ENCODE peak calls at places on chromosomes 16 and 17, in seven cellular contexts. T is lower leg skin; F is astrocyte of the spinal cord; I is stimulated activated CD4-positive, alpha-beta T cell treated with anti-CD3 and anti-CD28 coated beads, Interleukin-12 subunit alpha, Interleukin-12 subunit beta, amount 100 ng/mL, for 4 hours; A is epithelial cell of prostate; V is stomach; D is memory B cell. H is an unnamed sample.

GRCh38 chr17:48625502-48626201 is 506 bp downstream of the HOXB9 start:
- DNase-seq in T (no peak), F (no peak), I (peak; percentile 50), A (no peak), V (peak; percentile 46), D (no peak), H (no peak)

GRCh38 chr17:72407336-72408121 is 286.7 kb downstream of the SOX9 start:
- DNase-seq in T (no peak), F (peak; percentile 98), I (no peak), A (peak; percentile 54), V (peak; percentile 81), D (no peak), H (peak; percentile 53)

GRCh38 chr17:2926019-2926650 is 129.9 kb downstream of the RAP1GAP2 start:
- DNase-seq in T (no peak), F (no peak), I (no peak), A (peak; percentile 84), V (no peak), D (no peak), H (no peak)

GRCh38 chr17:77455878-77456234 is 315.1 kb downstream of the SEC14L1 start:
- DNase-seq in T (no peak), F (no peak), I (no peak), A (no peak), V (no peak), D (no peak), H (no peak)

GRCh38 chr16:2942045-2942444 is 22.0 kb upstream of the KREMEN2 start:
- DNase-seq in T (no peak), F (no peak), I (no peak), A (no peak), V (no peak), D (no peak), H (no peak)

GRCh38 chr17:27379863-27380533 is 76.2 kb upstream of the KSR1 start:
- DNase-seq in T (peak; percentile 88), F (peak; percentile 64), I (no peak), A (no peak), V (peak; percentile 72), D (no peak), H (peak; percentile 74)

GRCh38 chr17:78358538-78359215 is 1.2 kb downstream of the SOCS3 start:
- DNase-seq in T (no peak), F (peak; percentile 61), I (no peak), A (no peak), V (peak; percentile 48), D (no peak), H (no peak)

GRCh38 chr17:73325527-73325842 is 13.7 kb upstream of the CDC42EP4 start:
- DNase-seq in T (no peak), F (no peak), I (no peak), A (no peak), V (no peak), D (no peak), H (no peak)

GRCh38 chr17:13601776-13602551 is at the start of gene HS3ST3A1:
- DNase-seq in T (no peak), F (peak; percentile 93), I (no peak), A (no peak), V (no peak), D (no peak), H (no peak)

GRCh38 chr17:79842656-79843474 is 3.6 kb upstream of the CBX4 start:
- DNase-seq in T (no peak), F (no peak), I (no peak), A (no peak), V (no peak), D (no peak), H (no peak)

GRCh38 chr16:28821874-28822519 is 802 bp upstream of the ATXN2L start:
- DNase-seq in T (no peak), F (no peak), I (no peak), A (no peak), V (no peak), D (no peak), H (no peak)

GRCh38 chr16:56339431-56340195 is 85.7 kb downstream of the AMFR start:
- DNase-seq in T (no peak), F (no peak), I (no peak), A (no peak), V (no peak), D (no peak), H (no peak)

GRCh38 chr17:8426094-8426720 is 9.5 kb upstream of the NDEL1 start:
- DNase-seq in T (no peak), F (no peak), I (no peak), A (no peak), V (no peak), D (no peak), H (no peak)

GRCh38 chr16:83935858-83936255 is 17.2 kb upstream of the OSGIN1 start:
- DNase-seq in T (no peak), F (no peak), I (no peak), A (no peak), V (no peak), D (no peak), H (no peak)

GRCh38 chr16:23052908-23053580 is 96.2 kb downstream of the USP31 start:
- DNase-seq in T (no peak), F (no peak), I (no peak), A (no peak), V (no peak), D (no peak), H (peak; percentile 18)

GRCh38 chr17:68777856-68778694 is 176.9 kb upstream of the FAM20A start:
- DNase-seq in T (no peak), F (no peak), I (no peak), A (no peak), V (peak; percentile 48), D (no peak), H (no peak)

GRCh38 chr16:9500872-9501271 is 409.4 kb downstream of the HAPSTR1 start:
- DNase-seq in T (no peak), F (no peak), I (no peak), A (no peak), V (no peak), D (no peak), H (no peak)

GRCh38 chr16:80746231-80746630 is 58.2 kb downstream of the CDYL2 start:
- DNase-seq in T (no peak), F (peak; percentile 24), I (no peak), A (no peak), V (no peak), D (no peak), H (no peak)

GRCh38 chr16:52561910-52562741 is 15.2 kb upstream of the TOX3 start:
- DNase-seq in T (no peak), F (no peak), I (no peak), A (no peak), V (peak; percentile 75), D (no peak), H (no peak)

GRCh38 chr16:55912022-55912421 is 36.8 kb upstream of the CES5A start:
- DNase-seq in T (no peak), F (no peak), I (no peak), A (no peak), V (no peak), D (no peak), H (no peak)

GRCh38 chr16:58459344-58460218 is 40.4 kb upstream of the NDRG4 start:
- DNase-seq in T (no peak), F (peak; percentile 36), I (peak; percentile 29), A (peak; percentile 81), V (no peak), D (no peak), H (no peak)

GRCh38 chr16:70576431-70577255 is 53.0 kb downstream of the SF3B3 start:
- DNase-seq in T (peak; percentile 71), F (peak; percentile 69), I (no peak), A (no peak), V (no peak), D (no peak), H (no peak)

GRCh38 chr16:81610144-81610842 is 165.7 kb downstream of the CMIP start:
- DNase-seq in T (peak; percentile 96), F (peak; percentile 83), I (no peak), A (no peak), V (peak; percentile 58), D (no peak), H (no peak)

GRCh38 chr17:10471853-10472252 is 2.5 kb upstream of the MYH4 start:
- DNase-seq in T (no peak), F (no peak), I (no peak), A (peak; percentile 1), V (no peak), D (no peak), H (no peak)

GRCh38 chr16:88878967-88879787 is 12.7 kb upstream of the PABPN1L start:
- DNase-seq in T (no peak), F (no peak), I (no peak), A (peak; percentile 56), V (no peak), D (no peak), H (no peak)

GRCh38 chr17:33142703-33143299 is 150.3 kb downstream of the ASIC2 start:
- DNase-seq in T (no peak), F (no peak), I (no peak), A (no peak), V (no peak), D (no peak), H (no peak)

GRCh38 chr16:11020792-11021440 is 76.6 kb downstream of the CLEC16A start:
- DNase-seq in T (no peak), F (no peak), I (no peak), A (no peak), V (no peak), D (no peak), H (no peak)

GRCh38 chr17:38724337-38724988 is 5.7 kb upstream of the CISD3 start:
- DNase-seq in T (no peak), F (peak; percentile 55), I (no peak), A (no peak), V (peak; percentile 77), D (no peak), H (peak; percentile 88)

GRCh38 chr17:9456265-9456664 is 119.4 kb downstream of the STX8 start:
- DNase-seq in T (no peak), F (no peak), I (no peak), A (no peak), V (no peak), D (no peak), H (no peak)